ENCODE peak calls at places on chromosomes 11 and 22, in ten cellular contexts. B is endothelial cell, W is HepG2, L is neural progenitor cell, R is H1, U is sigmoid colon, V is foreskin fibroblast, K is foreskin keratinocyte, Z is brain microvascular endothelial cell, O is OCI-LY7. S is an unnamed sample.

GRCh38 chr11:102708654-102709053 is 3.1 kb upstream of the MMP27 start:
- DNase-seq in Z (no peak), B (no peak), U (no peak), K (no peak), L (no peak), V (no peak), O (no peak), W (no peak), R (no peak), S (no peak)

GRCh38 chr11:103683581-103683980 is 352.9 kb upstream of the DDI1 start:
- DNase-seq in R (no peak), V (no peak), L (no peak), K (no peak), B (no peak), Z (peak), W (no peak), O (no peak), U (no peak), S (no peak)

GRCh38 chr11:37721485-37721884 is 1123.4 kb upstream of the RAG2 start:
- DNase-seq in Z (no peak), W (no peak), K (peak), L (no peak), O (no peak), R (no peak), B (no peak), V (no peak), U (no peak), S (no peak)

GRCh38 chr11:533049-533585 is 2.3 kb downstream of the HRAS start:
- DNase-seq in Z (no peak), R (no peak), W (no peak), L (no peak), O (no peak), B (no peak), U (no peak), K (no peak), V (no peak), S (no peak)

GRCh38 chr11:81579339-81579738 is 1154.3 kb downstream of the FAM181B start:
- DNase-seq in L (peak), W (no peak), O (no peak), U (no peak), V (no peak), R (no peak), K (no peak), Z (no peak), B (no peak), S (no peak)

GRCh38 chr11:27718853-27719574 is 18.8 kb upstream of the BDNF start:
- DNase-seq in W (no peak), K (no peak), R (peak), U (no peak), L (peak), B (peak), V (peak), O (no peak), Z (no peak), S (no peak)

GRCh38 chr11:85643255-85643654 is 4.5 kb upstream of the TMEM126A start:
- DNase-seq in K (no peak), R (no peak), U (no peak), V (no peak), Z (no peak), W (no peak), L (no peak), B (no peak), O (no peak), S (no peak)

GRCh38 chr22:40498454-40499186 is 128.2 kb downstream of the SGSM3 start:
- DNase-seq in O (no peak), W (peak), K (peak), B (no peak), V (peak), Z (peak), R (no peak), L (no peak), U (no peak), S (no peak)

GRCh38 chr22:47307812-47308211 is 545.4 kb downstream of the TBC1D22A start:
- DNase-seq in L (no peak), Z (no peak), R (no peak), K (no peak), W (no peak), U (no peak), O (no peak), B (no peak), V (peak), S (peak)

GRCh38 chr11:128757235-128757711 is 63.4 kb downstream of the FLI1 start:
- DNase-seq in U (no peak), O (peak), L (no peak), Z (peak), K (peak), R (no peak), B (no peak), V (no peak), W (no peak), S (no peak)

GRCh38 chr11:8652140-8652539 is 30.3 kb downstream of the TRIM66 start:
- DNase-seq in K (peak), Z (peak), W (no peak), L (no peak), U (no peak), V (peak), B (no peak), R (no peak), O (no peak), S (no peak)

GRCh38 chr11:11025087-11025486 is 167.2 kb upstream of the ZBED5 start:
- DNase-seq in B (no peak), K (peak), W (no peak), U (no peak), Z (peak), L (no peak), V (peak), R (no peak), O (no peak), S (no peak)

GRCh38 chr11:118572914-118573550 is 823 bp downstream of the ARCN1 start:
- DNase-seq in K (peak), Z (peak), U (no peak), B (no peak), V (no peak), O (peak), W (peak), R (no peak), L (peak), S (peak)

GRCh38 chr11:118111744-118112035 is 24.9 kb upstream of the SMIM35 start:
- DNase-seq in Z (no peak), W (no peak), V (no peak), K (no peak), R (no peak), U (no peak), L (no peak), B (no peak), O (no peak), S (no peak)

GRCh38 chr11:43920598-43921419 is 21.6 kb upstream of the C11orf96 start:
- DNase-seq in R (no peak), B (no peak), U (peak), O (no peak), V (peak), K (peak), Z (peak), W (peak), L (no peak), S (peak)

GRCh38 chr22:46536559-46537220 is 730 bp downstream of the CELSR1 start:
- DNase-seq in Z (no peak), K (no peak), O (no peak), W (no peak), U (no peak), V (no peak), R (peak), L (peak), B (no peak), S (no peak)

GRCh38 chr22:26502688-26503561 is 9.3 kb downstream of the TFIP11 start:
- DNase-seq in Z (peak), R (peak), B (peak), K (no peak), L (peak), W (no peak), V (no peak), U (no peak), O (peak), S (no peak)

GRCh38 chr11:85752201-85752889 is 58.6 kb downstream of the SYTL2 start:
- DNase-seq in K (no peak), U (no peak), R (no peak), B (no peak), Z (no peak), L (no peak), W (no peak), O (no peak), V (no peak), S (no peak)

GRCh38 chr11:118202599-118203422 is 22.0 kb downstream of the JAML start:
- DNase-seq in K (no peak), R (no peak), V (no peak), W (peak), U (no peak), O (no peak), L (no peak), B (no peak), Z (no peak), S (no peak)

GRCh38 chr11:132126973-132127900 is 756.8 kb downstream of the NTM start:
- DNase-seq in O (no peak), K (peak), Z (peak), V (peak), W (peak), R (no peak), B (peak), L (peak), U (peak), S (no peak)

GRCh38 chr22:29219881-29220670 is 14.4 kb downstream of the EMID1 start:
- DNase-seq in V (no peak), U (peak), R (no peak), Z (no peak), W (peak), L (no peak), O (no peak), B (no peak), K (no peak), S (no peak)

GRCh38 chr11:47850337-47850736 is 2.2 kb upstream of the NUP160 start:
- DNase-seq in U (no peak), B (no peak), R (no peak), K (no peak), V (no peak), L (no peak), Z (no peak), W (no peak), O (peak), S (no peak)

GRCh38 chr11:23688835-23689234 is 808.0 kb upstream of the LUZP2 start:
- DNase-seq in V (peak), K (peak), W (no peak), L (no peak), R (no peak), O (no peak), U (no peak), B (no peak), Z (peak), S (no peak)

GRCh38 chr11:75557649-75558494 is 4.2 kb upstream of the SERPINH1 start:
- DNase-seq in W (no peak), Z (peak), K (peak), O (no peak), R (no peak), L (no peak), B (no peak), V (peak), U (peak), S (no peak)

GRCh38 chr11:116507016-116507415 is 265.8 kb downstream of the BUD13 start:
- DNase-seq in B (no peak), W (no peak), L (no peak), O (no peak), V (no peak), R (peak), K (no peak), U (no peak), Z (no peak), S (no peak)

GRCh38 chr11:2428322-2428795 is 16.0 kb downstream of the TRPM5 start:
- DNase-seq in B (peak), O (peak), L (peak), W (peak), V (peak), K (peak), R (peak), U (no peak), Z (peak), S (no peak)

GRCh38 chr11:11979487-11980117 is 28.8 kb downstream of the DKK3 start:
- DNase-seq in R (no peak), O (no peak), Z (peak), B (no peak), K (peak), V (peak), L (no peak), W (no peak), U (peak), S (no peak)

GRCh38 chr11:118975771-118976709 is 4.5 kb downstream of the FOXR1 start:
- DNase-seq in O (no peak), L (no peak), V (no peak), U (no peak), K (no peak), B (no peak), Z (no peak), R (no peak), W (no peak), S (no peak)

GRCh38 chr11:126146454-126147192 is 64.8 kb downstream of the RPUSD4 start:
- DNase-seq in O (no peak), U (no peak), V (no peak), R (no peak), B (no peak), L (peak), W (peak), K (no peak), Z (no peak), S (no peak)

GRCh38 chr11:107040447-107041444 is 22.5 kb upstream of the GUCY1A2 start:
- DNase-seq in B (no peak), K (peak), L (no peak), R (no peak), W (no peak), O (peak), V (peak), U (no peak), Z (peak), S (no peak)

GRCh38 chr11:112797072-112797471 is 164.1 kb upstream of the NCAM1 start:
- DNase-seq in O (no peak), Z (no peak), L (peak), V (no peak), B (no peak), W (no peak), K (no peak), U (no peak), R (no peak), S (no peak)

GRCh38 chr11:22920939-22921565 is 60.8 kb upstream of the CCDC179 start:
- DNase-seq in U (no peak), W (peak), O (peak), L (peak), V (peak), R (no peak), Z (peak), B (peak), K (peak), S (no peak)

GRCh38 chr11:61364012-61364396 is 1.8 kb downstream of the TMEM138 start:
- DNase-seq in Z (no peak), R (no peak), O (no peak), K (no peak), L (no peak), U (no peak), W (no peak), V (no peak), B (no peak), S (no peak)

GRCh38 chr11:33060271-33060670 is 20.9 kb downstream of the TCP11L1 start:
- DNase-seq in B (no peak), K (no peak), U (no peak), R (no peak), W (no peak), L (no peak), V (no peak), O (peak), Z (no peak), S (peak)

GRCh38 chr22:49119551-49119952 is 708.1 kb downstream of the BRD1 start:
- DNase-seq in O (no peak), Z (no peak), W (no peak), V (no peak), U (no peak), B (no peak), L (peak), K (no peak), R (no peak), S (no peak)

DNA sequence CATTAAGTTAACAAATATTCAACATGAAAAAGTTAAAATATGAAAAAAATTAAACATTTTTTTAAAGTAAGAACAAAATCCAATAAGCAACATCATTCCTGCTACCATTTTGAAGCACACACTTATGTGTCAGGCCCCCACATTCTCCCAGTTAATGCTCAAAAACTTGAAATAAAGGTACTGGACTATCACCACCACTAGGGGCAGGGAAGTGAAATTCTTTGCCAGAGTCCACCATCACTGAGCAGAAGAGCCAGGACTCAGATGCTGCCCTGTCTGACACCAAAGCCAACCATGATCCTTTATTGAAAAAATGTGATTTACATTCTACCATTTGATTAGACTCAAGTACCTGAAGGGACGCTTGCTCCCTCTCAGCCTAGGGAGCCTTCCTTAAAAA is 39.1 kb downstream of the PITPNB start:
- DNase-seq in B (peak), O (peak), L (peak), V (no peak), Z (peak), W (peak), U (no peak), R (no peak), K (peak), S (no peak)
- TF ChIP-seq CTCF in B (peak), O (peak), L (peak), V (peak), Z (peak), W (peak), U (no peak), R (peak), K (peak), S (peak)

DNA sequence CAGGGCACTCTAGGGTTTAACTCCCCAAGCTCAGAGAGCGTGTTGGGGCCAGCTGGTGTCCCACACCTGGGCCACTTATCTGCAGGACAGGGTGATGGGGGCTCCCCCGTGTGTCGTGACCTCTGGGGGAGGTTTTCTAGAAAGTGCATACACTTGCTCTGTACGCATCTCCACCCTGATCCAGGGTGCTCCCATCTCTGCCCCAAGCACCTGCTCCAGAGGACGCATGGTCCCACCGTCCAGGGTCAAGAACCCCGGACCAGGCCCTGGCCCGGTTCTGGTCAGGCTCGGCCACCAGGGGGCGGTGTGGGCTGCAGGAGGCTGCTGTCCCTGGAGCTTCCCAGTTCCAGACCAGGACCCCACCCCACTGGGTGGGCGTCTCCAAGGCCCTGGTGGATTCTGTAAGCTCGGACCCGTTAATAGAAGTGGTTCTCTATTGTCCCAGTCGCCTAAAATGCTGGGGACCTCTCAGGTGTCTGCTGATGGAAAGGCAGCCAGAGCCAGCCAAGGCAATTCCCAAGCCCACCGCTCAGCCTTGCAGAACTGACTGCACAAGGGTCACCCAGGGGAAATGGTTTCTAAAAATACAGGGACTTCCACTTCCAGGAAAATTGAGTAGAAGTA is 34.7 kb upstream of the SEPTIN5 start:
- DNase-seq in O (peak), B (peak), U (peak), V (no peak), K (no peak), W (no peak), R (peak), Z (no peak), L (peak), S (no peak)
- TF ChIP-seq CTCF in O (peak), B (peak), U (peak), V (peak), K (peak), W (peak), R (peak), Z (peak), L (peak), S (peak)

GRCh38 chr22:42992886-42993479 is 22.0 kb downstream of the PACSIN2 start:
- DNase-seq in B (no peak), O (no peak), V (no peak), W (no peak), L (no peak), U (peak), Z (no peak), K (no peak), R (no peak), S (no peak)

GRCh38 chr22:42993651-42994275 is 21.2 kb downstream of the PACSIN2 start:
- DNase-seq in V (peak), K (no peak), W (peak), Z (no peak), L (no peak), B (no peak), U (peak), R (no peak), O (no peak), S (no peak)

GRCh38 chr22:42992092-42992491 is 22.9 kb downstream of the PACSIN2 start:
- DNase-seq in K (no peak), O (no peak), Z (no peak), B (no peak), W (no peak), U (peak), R (no peak), L (no peak), V (no peak), S (no peak)

GRCh38 chr22:42991010-42991651 is 23.8 kb downstream of the PACSIN2 start:
- DNase-seq in B (no peak), K (peak), U (peak), W (no peak), O (no peak), R (no peak), L (no peak), Z (peak), V (peak), S (no peak)

DNA sequence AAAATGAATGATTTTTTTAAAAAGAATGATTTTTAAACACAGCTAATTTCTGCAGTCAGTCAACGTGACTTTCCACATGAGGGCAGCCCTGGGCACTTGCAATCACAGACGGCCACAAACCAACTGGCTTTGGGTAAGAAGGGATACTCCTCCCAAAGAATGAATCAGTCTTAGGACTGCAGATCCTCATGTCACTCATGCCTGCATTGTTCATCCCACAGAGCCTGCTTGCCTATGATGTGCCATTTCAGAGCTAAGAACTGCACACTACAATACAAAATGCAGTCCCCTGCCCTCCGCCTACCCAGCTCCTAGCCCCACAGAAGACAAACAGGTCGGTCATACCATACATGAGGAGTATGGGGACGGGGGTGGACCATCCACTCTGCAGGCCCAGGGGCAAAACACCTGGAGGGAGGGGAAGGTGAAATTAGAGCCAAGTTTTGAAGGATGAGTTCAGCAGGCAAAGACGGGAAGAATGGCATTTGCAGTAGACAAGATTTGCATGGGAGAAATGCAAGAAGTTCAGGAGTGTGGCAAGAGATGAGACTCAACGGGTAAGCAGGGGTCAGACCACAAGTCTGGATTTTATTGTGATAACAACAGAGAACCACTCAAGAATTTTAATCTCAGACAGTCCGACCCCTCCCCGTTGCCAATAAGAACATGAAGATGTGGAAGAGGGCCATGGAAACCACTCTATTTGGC is 24.7 kb downstream of the PACSIN2 start:
- DNase-seq in K (peak), W (peak), V (peak), B (no peak), O (no peak), Z (peak), L (peak), U (peak), R (no peak), S (no peak)
- TF ChIP-seq CTCF in K (peak), W (peak), V (peak), B (no peak), O (no peak), Z (peak), L (peak), U (no peak), R (peak), S (peak)

GRCh38 chr11:74397531-74398243 is 546 bp downstream of the PGM2L1 start:
- DNase-seq in O (peak), B (peak), U (no peak), W (peak), V (no peak), L (peak), Z (peak), K (peak), R (no peak), S (no peak)
- TF ChIP-seq CTCF in O (no peak), B (no peak), U (no peak), W (peak), V (peak), L (peak), Z (peak), K (peak), R (peak), S (peak)